ENCODE peak calls at places on chromosomes 3 and 15, in six cellular contexts. One of them, this sample, is unnamed.

GRCh38 chr15:88396382-88396781 is 70.8 kb downstream of the MRPL46 start:
- DNase-seq in KBM-7: no peak
- DNase-seq in MM.1S: no peak
- DNase-seq in stimulated activated CD4-positive, alpha-beta T cell treated with anti-CD3 and anti-CD28 coated beads, Interleukin-4, amount 100 ng/mL, for 1 hour: no peak
- DNase-seq in esophagus squamous epithelium: no peak
- DNase-seq in activated CD8-positive, alpha-beta memory T cell treated with anti-CD3 and anti-CD28 coated beads for 48 hours: no peak
- DNase-seq in this sample: no peak

GRCh38 chr3:184337315-184337714 is at the start of gene FAM131A:
- DNase-seq in KBM-7: no peak
- DNase-seq in MM.1S: no peak
- DNase-seq in stimulated activated CD4-positive, alpha-beta T cell treated with anti-CD3 and anti-CD28 coated beads, Interleukin-4, amount 100 ng/mL, for 1 hour: no peak
- DNase-seq in esophagus squamous epithelium: no peak
- DNase-seq in activated CD8-positive, alpha-beta memory T cell treated with anti-CD3 and anti-CD28 coated beads for 48 hours: no peak
- DNase-seq in this sample: no peak

GRCh38 chr3:122941233-122942206 is 86.0 kb downstream of the SEMA5B start:
- DNase-seq in KBM-7: no peak
- DNase-seq in MM.1S: no peak
- DNase-seq in stimulated activated CD4-positive, alpha-beta T cell treated with anti-CD3 and anti-CD28 coated beads, Interleukin-4, amount 100 ng/mL, for 1 hour: no peak
- DNase-seq in esophagus squamous epithelium: no peak
- DNase-seq in activated CD8-positive, alpha-beta memory T cell treated with anti-CD3 and anti-CD28 coated beads for 48 hours: no peak
- DNase-seq in this sample: no peak

GRCh38 chr3:135865554-135865953 is 100.0 kb upstream of the PPP2R3A start:
- DNase-seq in KBM-7: no peak
- DNase-seq in MM.1S: no peak
- DNase-seq in stimulated activated CD4-positive, alpha-beta T cell treated with anti-CD3 and anti-CD28 coated beads, Interleukin-4, amount 100 ng/mL, for 1 hour: no peak
- DNase-seq in esophagus squamous epithelium: no peak
- DNase-seq in activated CD8-positive, alpha-beta memory T cell treated with anti-CD3 and anti-CD28 coated beads for 48 hours: no peak
- DNase-seq in this sample: no peak

GRCh38 chr3:186013312-186013711 is 75.5 kb upstream of the TRA2B start:
- DNase-seq in KBM-7: no peak
- DNase-seq in MM.1S: no peak
- DNase-seq in stimulated activated CD4-positive, alpha-beta T cell treated with anti-CD3 and anti-CD28 coated beads, Interleukin-4, amount 100 ng/mL, for 1 hour: no peak
- DNase-seq in esophagus squamous epithelium: no peak
- DNase-seq in activated CD8-positive, alpha-beta memory T cell treated with anti-CD3 and anti-CD28 coated beads for 48 hours: no peak
- DNase-seq in this sample: no peak

GRCh38 chr3:133152821-133153220 is 114.6 kb downstream of the TMEM108 start:
- DNase-seq in KBM-7: no peak
- DNase-seq in MM.1S: no peak
- DNase-seq in stimulated activated CD4-positive, alpha-beta T cell treated with anti-CD3 and anti-CD28 coated beads, Interleukin-4, amount 100 ng/mL, for 1 hour: no peak
- DNase-seq in esophagus squamous epithelium: no peak
- DNase-seq in activated CD8-positive, alpha-beta memory T cell treated with anti-CD3 and anti-CD28 coated beads for 48 hours: no peak
- DNase-seq in this sample: no peak

GRCh38 chr3:180979949-180980348 is 9.6 kb downstream of the DNAJC19 start:
- DNase-seq in KBM-7: no peak
- DNase-seq in MM.1S: no peak
- DNase-seq in stimulated activated CD4-positive, alpha-beta T cell treated with anti-CD3 and anti-CD28 coated beads, Interleukin-4, amount 100 ng/mL, for 1 hour: no peak
- DNase-seq in esophagus squamous epithelium: no peak
- DNase-seq in activated CD8-positive, alpha-beta memory T cell treated with anti-CD3 and anti-CD28 coated beads for 48 hours: no peak
- DNase-seq in this sample: no peak

GRCh38 chr15:75229191-75230015 is 27.7 kb downstream of the C15orf39 start:
- DNase-seq in KBM-7: no peak
- DNase-seq in MM.1S: no peak
- DNase-seq in stimulated activated CD4-positive, alpha-beta T cell treated with anti-CD3 and anti-CD28 coated beads, Interleukin-4, amount 100 ng/mL, for 1 hour: no peak
- DNase-seq in esophagus squamous epithelium: no peak
- DNase-seq in activated CD8-positive, alpha-beta memory T cell treated with anti-CD3 and anti-CD28 coated beads for 48 hours: no peak
- DNase-seq in this sample: no peak

This sample was measured in RPMI8226.